ENCODE peak calls at places on chromosomes 7 and 10, in eight cellular contexts. V is A673, M is cardiac muscle cell, X is lower lobe of right lung, P is right lobe of liver, N is fibroblast of lung, I is GM23338, D is body of pancreas. A is an unnamed sample.

GRCh38 chr7:92567460-92567859 is 22.7 kb downstream of the FAM133B start:
- DNase-seq in P (no peak), M (no peak), X (no peak), V (no peak), I (no peak), N (peak; percentile 14), D (no peak), A (no peak)

GRCh38 chr7:146175716-146176115 is 59.1 kb downstream of the CNTNAP2 start:
- DNase-seq in N (no peak), D (no peak), X (no peak), I (no peak), M (peak; percentile 23), V (no peak), P (no peak), A (no peak)

GRCh38 chr7:69757990-69758430 is 159.7 kb downstream of the AUTS2 start:
- DNase-seq in X (no peak), M (peak; percentile 42), D (no peak), I (no peak), V (no peak), P (no peak), N (peak; percentile 80), A (no peak)

GRCh38 chr7:42167206-42167913 is 69.6 kb downstream of the GLI3 start:
- DNase-seq in M (no peak), I (no peak), V (peak; percentile 35), P (no peak), X (no peak), D (no peak), N (peak; percentile 21), A (no peak)

GRCh38 chr7:55187701-55188491 is 169.1 kb downstream of the EGFR start:
- DNase-seq in X (no peak), D (no peak), P (no peak), I (no peak), M (peak; percentile 35), N (no peak), V (no peak), A (no peak)

GRCh38 chr7:69403169-69403568 is 195.1 kb upstream of the AUTS2 start:
- DNase-seq in P (no peak), I (peak; percentile 62), M (peak; percentile 19), D (no peak), V (peak; percentile 66), X (no peak), N (no peak), A (no peak)

GRCh38 chr7:82017334-82017943 is 247.6 kb upstream of the HGF start:
- DNase-seq in V (peak; percentile 43), I (peak; percentile 47), M (peak; percentile 68), N (peak; percentile 29), D (no peak), P (no peak), X (no peak), A (no peak)

GRCh38 chr10:3067045-3067858 is at the start of gene PFKP:
- DNase-seq in X (no peak), I (peak; percentile 69), V (peak; percentile 66), D (peak; percentile 46), M (no peak), P (peak; percentile 60), N (peak; percentile 23), A (peak; percentile 47)

GRCh38 chr10:112969542-112969941 is 19.5 kb downstream of the TCF7L2 start:
- DNase-seq in M (no peak), D (no peak), I (no peak), X (no peak), N (no peak), V (no peak), P (no peak), A (no peak)

GRCh38 chr7:31443457-31443856 is 70.4 kb upstream of the ITPRID1 start:
- DNase-seq in P (no peak), D (no peak), V (peak; percentile 89), N (peak; percentile 42), X (no peak), M (peak; percentile 61), I (peak; percentile 90), A (no peak)

GRCh38 chr7:8143151-8143874 is 118.7 kb downstream of the ICA1 start:
- DNase-seq in V (no peak), X (no peak), P (no peak), N (no peak), M (no peak), I (peak; percentile 27), D (no peak), A (no peak)

GRCh38 chr7:132239422-132239994 is 336.8 kb downstream of the PLXNA4 start:
- DNase-seq in I (no peak), M (no peak), X (no peak), P (no peak), N (no peak), D (no peak), V (no peak), A (no peak)

GRCh38 chr7:28369523-28369922 is 42.8 kb upstream of the CREB5 start:
- DNase-seq in M (no peak), X (no peak), N (no peak), V (no peak), P (no peak), D (no peak), I (no peak), A (no peak)

GRCh38 chr7:40483630-40484029 is 348.8 kb downstream of the SUGCT start:
- DNase-seq in V (peak; percentile 12), X (no peak), D (no peak), I (no peak), P (no peak), M (peak; percentile 9), N (no peak), A (no peak)

GRCh38 chr10:35372329-35372728 is 36.0 kb downstream of the CCNY start:
- DNase-seq in D (no peak), N (peak; percentile 88), M (peak; percentile 41), I (no peak), V (no peak), P (no peak), X (peak; percentile 51), A (peak; percentile 50)

DNA sequence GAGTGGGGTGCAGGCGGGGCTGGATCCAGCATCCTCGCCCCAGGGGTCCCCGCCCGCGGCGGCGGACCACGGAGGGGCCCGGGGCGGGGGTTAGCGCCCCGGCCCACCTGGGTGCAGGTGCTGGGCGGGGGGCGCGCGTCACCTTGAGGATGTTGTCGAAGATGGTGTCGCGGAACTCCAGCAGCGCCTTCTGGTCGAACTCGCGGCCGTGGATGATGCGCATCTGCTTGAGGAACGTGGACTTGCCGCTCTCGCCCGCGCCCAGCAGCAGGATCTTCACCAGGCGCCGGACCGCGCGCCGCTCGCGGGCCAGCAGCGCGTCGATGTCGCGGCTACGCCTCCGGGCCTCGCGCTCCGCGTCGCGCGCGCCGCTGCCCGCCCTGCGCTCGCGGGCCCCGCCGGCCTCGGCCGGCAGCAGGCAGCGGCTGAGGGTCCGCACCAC is 376 bp downstream of the GNA12 start:
- DNase-seq in V (peak; percentile 52), I (no peak), M (peak; percentile 49), X (peak; percentile 74), P (peak; percentile 62), N (peak; percentile 47), D (peak; percentile 48), A (peak; percentile 48)
- TF ChIP-seq CTCF in V (no peak), I (no peak), M (no peak), X (no peak), P (no peak), N (no peak), D (no peak), A (no peak)

DNA sequence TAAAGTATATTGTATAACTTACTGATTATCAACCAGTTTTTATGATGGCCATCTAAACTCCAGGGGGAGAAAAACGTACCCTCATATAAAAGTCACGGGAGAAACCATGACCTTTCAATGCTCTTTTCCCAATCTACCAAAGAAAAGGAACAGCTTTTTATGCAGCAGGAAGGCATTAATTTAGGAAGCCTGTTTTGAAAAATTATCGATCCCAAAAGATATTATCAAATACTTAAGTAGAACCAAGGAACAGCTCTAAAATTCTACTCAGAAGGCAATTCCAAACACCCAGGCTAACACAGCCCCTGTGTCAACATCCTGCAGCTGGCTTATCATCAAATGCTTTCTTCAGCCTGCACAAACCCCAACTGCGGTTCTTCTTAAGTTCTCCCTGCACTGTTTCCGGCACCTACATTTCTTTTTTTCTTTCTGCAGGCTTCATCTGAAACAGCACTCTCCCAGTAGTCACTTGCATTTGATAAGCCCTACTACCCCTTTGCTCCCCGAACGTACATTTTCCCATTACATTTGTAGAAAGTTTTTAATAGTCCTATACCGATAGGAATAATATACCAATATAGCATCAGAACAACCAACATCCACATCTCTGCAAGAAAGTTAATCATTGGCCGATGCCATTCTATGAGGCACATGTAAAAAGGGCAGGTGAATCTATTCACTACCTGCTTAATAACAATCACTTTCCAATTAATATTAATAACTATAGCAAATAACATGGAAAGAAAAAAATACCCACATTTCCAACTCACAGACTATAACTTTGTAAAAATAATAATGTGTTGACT is 47.9 kb downstream of the PIP4K2A start:
- DNase-seq in V (no peak), N (peak; percentile 23), X (no peak), I (no peak), M (peak; percentile 73), D (peak; percentile 32), P (no peak), A (no peak)
- H3K4me3 ChIP-seq in V (no peak overlapping the region), N (no peak overlapping the region), X (no peak overlapping the region), I (no peak overlapping the region), M (no peak overlapping the region), D (no peak overlapping the region), P (no peak overlapping the region), A (no peak overlapping the region)

GRCh38 chr10:119575998-119576397 is 20.8 kb downstream of the TIAL1 start:
- DNase-seq in I (no peak), V (no peak), D (no peak), M (no peak), P (no peak), X (no peak), N (no peak), A (no peak)
- H3K36me3 ChIP-seq in I (peaks cover 54% of the 10 kb centered on the region), V (peaks cover 88% of the 10 kb centered on the region), D (peaks cover 28% of the 10 kb centered on the region), M (peaks cover 62% of the 10 kb centered on the region), P (no peaks in the 10 kb centered on the region), X (peaks cover 91% of the 10 kb centered on the region), N (peaks cover 4% of the 10 kb centered on the region), A (no peaks in the 10 kb centered on the region)

GRCh38 chr10:49280001-49280408 is 19.0 kb upstream of the C10orf71 start:
- DNase-seq in X (no peak), M (peak; percentile 60), V (no peak), N (peak; percentile 7), P (no peak), I (no peak), D (no peak), A (no peak)

GRCh38 chr10:49282879-49283321 is 16.1 kb upstream of the C10orf71 start:
- DNase-seq in D (no peak), I (peak; percentile 19), V (no peak), M (no peak), X (no peak), P (no peak), N (no peak), A (no peak)

GRCh38 chr10:49283491-49283890 is 15.5 kb upstream of the C10orf71 start:
- DNase-seq in N (no peak), X (no peak), M (no peak), V (no peak), D (no peak), P (no peak), I (no peak), A (no peak)

GRCh38 chr10:49282306-49282705 is 16.7 kb upstream of the C10orf71 start:
- DNase-seq in N (no peak), X (no peak), V (no peak), D (no peak), M (no peak), I (no peak), P (no peak), A (no peak)

DNA sequence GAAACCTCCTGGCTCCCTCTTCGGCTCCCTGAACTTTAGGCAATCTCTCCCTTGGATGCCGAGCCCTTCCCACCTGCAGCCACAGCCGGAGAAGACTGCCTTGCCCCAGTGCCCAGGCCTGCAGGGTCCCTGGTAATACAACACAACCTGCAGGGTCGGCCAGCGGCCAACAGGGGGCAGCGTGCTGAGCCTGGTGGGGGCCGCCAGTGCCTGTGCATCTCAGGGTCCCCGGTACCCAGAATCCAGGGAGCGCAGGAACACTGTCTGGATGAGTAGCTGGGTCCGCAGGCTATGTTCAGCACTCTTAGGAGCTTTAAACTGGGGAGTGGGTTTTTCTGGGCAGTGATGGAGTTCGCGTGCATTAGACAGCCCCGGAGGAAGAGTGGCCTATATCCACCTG is 17.5 kb upstream of the C10orf71 start:
- DNase-seq in I (peak; percentile 78), D (no peak), N (no peak), P (no peak), V (peak; percentile 7), M (no peak), X (no peak), A (no peak)
- TF ChIP-seq CTCF in I (peak; percentile 86), D (no peak), N (no peak), P (no peak), V (peak; percentile 60), M (peak; percentile 21), X (peak; percentile 26), A (no peak)